ENCODE peak calls at places on chromosomes 13 and 19, in six cellular contexts. S, U, X, O, C and W are unnamed samples.

GRCh38 chr13:113921763-113922162 is 52.1 kb downstream of the C13orf46 start:
- DNase-seq in S (no peak), U (no peak), X (no peak), O (no peak), C (no peak), W (no peak)

GRCh38 chr13:47679391-47679790 is 321.7 kb downstream of the SUCLA2 start:
- DNase-seq in S (peak; percentile 50), U (peak; percentile 88), X (no peak), O (no peak), C (no peak), W (no peak)

GRCh38 chr19:35555301-35556005 is 8.0 kb downstream of the ATP4A start:
- DNase-seq in S (peak; percentile 24), U (peak; percentile 52), X (no peak), O (no peak), C (no peak), W (no peak)

GRCh38 chr19:13938361-13939027 is at the start of gene PODNL1:
- DNase-seq in S (peak; percentile 74), U (peak; percentile 56), X (no peak), O (peak; percentile 80), C (no peak), W (no peak)

GRCh38 chr13:84445776-84446175 is 563.5 kb upstream of the SLITRK1 start:
- DNase-seq in S (no peak), U (peak; percentile 23), X (no peak), O (no peak), C (no peak), W (no peak)

GRCh38 chr19:37251308-37252229 is 33.6 kb downstream of the ZNF383 start:
- DNase-seq in S (peak; percentile 99), U (peak; percentile 98), X (no peak), O (peak; percentile 89), C (no peak), W (peak; percentile 67)

GRCh38 chr19:54572696-54573311 is 786 bp upstream of the LILRA2 start:
- DNase-seq in S (no peak), U (no peak), X (no peak), O (no peak), C (no peak), W (peak; percentile 31)

GRCh38 chr13:48410199-48410598 is 2.7 kb downstream of the LPAR6 start:
- DNase-seq in S (no peak), U (no peak), X (no peak), O (no peak), C (no peak), W (no peak)

GRCh38 chr13:43878897-43879322 is 630 bp downstream of the CCDC122 start:
- DNase-seq in S (peak; percentile 72), U (peak; percentile 79), X (peak; percentile 0), O (peak; percentile 86), C (peak; percentile 9), W (peak; percentile 43)

GRCh38 chr19:38440592-38440991 is 7.1 kb downstream of the RYR1 start:
- DNase-seq in S (no peak), U (no peak), X (no peak), O (no peak), C (no peak), W (no peak)

GRCh38 chr19:35262101-35262761 is 6.5 kb upstream of the USF2 start:
- DNase-seq in S (no peak), U (no peak), X (no peak), O (peak; percentile 63), C (no peak), W (peak; percentile 8)

GRCh38 chr19:7326105-7326877 is 22.4 kb upstream of the ARHGEF18 start:
- DNase-seq in S (peak; percentile 11), U (peak; percentile 36), X (no peak), O (peak; percentile 32), C (no peak), W (peak; percentile 45)

DNA sequence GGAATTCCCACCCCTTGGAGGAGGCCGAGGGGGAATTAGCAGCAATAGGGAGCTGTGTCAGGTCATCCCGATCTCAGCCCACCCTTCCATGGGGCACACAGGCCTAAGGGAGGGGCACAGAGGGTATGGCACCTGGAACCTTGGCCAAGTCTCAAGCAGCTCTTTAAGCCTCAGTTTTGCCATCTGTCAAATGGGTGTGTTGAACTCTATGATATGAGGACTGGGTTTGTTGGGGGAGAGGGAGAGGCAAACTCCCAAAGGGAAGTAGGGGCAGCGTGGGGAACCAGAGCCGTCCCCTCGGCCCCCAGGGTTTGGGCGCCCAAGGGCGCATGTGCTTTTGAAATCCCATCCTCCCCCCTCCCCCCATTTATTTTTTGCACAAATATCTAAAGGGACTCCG is 49.7 kb downstream of the COLGALT1 start:
- DNase-seq in S (no peak), U (no peak), X (no peak), O (no peak), C (no peak), W (no peak)
- TF ChIP-seq CTCF in S (no peak), U (no peak), X (no peak), O (no peak), C (no peak), W (no peak)

GRCh38 chr13:49649963-49650312 is 21.6 kb downstream of the ARL11 start:
- DNase-seq in S (peak; percentile 73), U (no peak), X (no peak), O (no peak), C (no peak), W (no peak)

GRCh38 chr13:49652691-49653305 is 24.5 kb downstream of the ARL11 start:
- DNase-seq in S (peak; percentile 39), U (peak; percentile 49), X (no peak), O (no peak), C (no peak), W (peak; percentile 57)

GRCh38 chr13:49651775-49652690 is 23.7 kb downstream of the ARL11 start:
- DNase-seq in S (no peak), U (no peak), X (no peak), O (no peak), C (no peak), W (no peak)

GRCh38 chr13:49646688-49647087 is 18.4 kb downstream of the ARL11 start:
- DNase-seq in S (no peak), U (no peak), X (no peak), O (no peak), C (no peak), W (no peak)

DNA sequence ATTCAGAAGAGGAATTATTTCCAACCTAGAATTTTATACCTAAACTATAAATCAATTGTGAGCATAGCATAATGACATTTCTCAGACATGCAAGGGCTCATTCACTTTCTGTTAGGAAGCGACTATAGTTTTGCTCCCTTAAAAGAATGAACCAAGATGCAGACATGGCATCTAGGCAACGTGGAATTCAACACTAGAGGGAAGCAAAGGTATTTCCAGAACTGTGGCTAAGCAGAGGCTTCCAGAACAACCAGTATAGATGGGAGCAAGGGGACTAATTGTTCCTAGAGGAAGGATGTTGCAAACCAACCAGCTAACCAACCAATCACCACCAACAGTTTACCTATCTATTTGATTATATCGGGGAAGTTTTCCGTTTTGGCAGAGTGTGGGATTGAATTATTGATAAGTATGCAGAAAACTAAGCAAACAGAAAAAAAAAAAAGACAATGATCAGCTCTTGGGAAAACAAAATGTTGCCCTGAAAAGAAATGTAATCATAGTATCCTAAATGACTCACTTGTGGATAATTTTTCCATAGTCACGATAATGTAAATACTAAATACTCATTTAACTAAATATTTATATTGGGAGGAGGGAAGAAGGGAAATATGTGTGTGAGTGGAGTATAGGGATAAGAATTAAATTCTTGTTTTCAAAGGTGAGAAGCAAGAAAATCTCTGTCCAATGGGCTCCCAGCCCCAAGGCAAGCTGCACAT is 21.1 kb downstream of the ARL11 start:
- DNase-seq in S (peak; percentile 71), U (peak; percentile 58), X (no peak), O (no peak), C (no peak), W (no peak)
- TF ChIP-seq CTCF in S (peak; percentile 50), U (peak; percentile 57), X (no peak), O (peak; percentile 22), C (peak; percentile 29), W (no peak)

GRCh38 chr13:31101511-31102170 is 60.1 kb downstream of the HSPH1 start:
- DNase-seq in S (no peak), U (no peak), X (no peak), O (no peak), C (no peak), W (no peak)

GRCh38 chr13:31100721-31101120 is 61.0 kb downstream of the HSPH1 start:
- DNase-seq in S (no peak), U (no peak), X (no peak), O (no peak), C (no peak), W (no peak)

GRCh38 chr13:31105856-31106255 is 55.8 kb downstream of the HSPH1 start:
- DNase-seq in S (no peak), U (no peak), X (no peak), O (no peak), C (no peak), W (no peak)

GRCh38 chr13:31107109-31107508 is 54.6 kb downstream of the HSPH1 start:
- DNase-seq in S (no peak), U (no peak), X (no peak), O (no peak), C (no peak), W (no peak)

DNA sequence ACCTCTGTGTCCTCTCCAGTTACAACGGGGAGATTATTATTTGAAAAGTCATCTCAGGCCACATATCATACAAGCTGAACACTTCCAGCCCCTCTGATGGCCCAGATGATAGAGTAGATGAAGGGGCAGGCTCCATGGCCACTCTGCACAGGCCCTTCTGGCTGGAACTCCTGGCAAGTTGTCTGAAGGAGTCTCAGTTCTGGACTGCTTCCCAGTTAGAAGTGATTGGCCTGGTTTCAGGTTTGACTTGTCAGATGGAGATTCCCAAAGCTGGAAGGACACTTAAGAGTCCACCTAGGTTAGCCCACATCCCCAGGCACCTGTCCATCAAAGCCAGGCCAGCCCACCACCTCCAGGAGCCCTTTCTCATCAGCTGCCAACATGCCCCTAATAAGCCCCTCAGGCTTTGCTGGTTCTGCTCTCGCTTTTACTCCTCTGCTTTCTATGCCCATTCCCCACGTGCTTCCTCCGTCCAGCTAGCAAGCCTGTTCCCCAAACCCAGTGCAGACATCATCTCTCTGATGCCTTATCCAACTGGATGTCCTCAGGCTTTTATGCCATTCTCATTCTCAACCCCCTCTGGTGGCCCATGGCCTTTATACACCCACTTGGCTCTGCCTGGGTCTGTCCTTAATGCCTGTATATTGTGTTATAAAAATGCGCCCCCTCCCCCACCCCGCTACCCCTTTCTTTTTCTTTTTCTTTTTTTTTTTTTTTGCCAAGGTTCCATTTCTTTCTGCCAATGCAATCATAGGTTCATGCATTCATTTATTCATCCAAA is 56.5 kb downstream of the HSPH1 start:
- DNase-seq in S (peak; percentile 5), U (peak; percentile 24), X (no peak), O (no peak), C (no peak), W (no peak)
- TF ChIP-seq CTCF in S (no peak), U (no peak), X (no peak), O (no peak), C (no peak), W (no peak)

DNA sequence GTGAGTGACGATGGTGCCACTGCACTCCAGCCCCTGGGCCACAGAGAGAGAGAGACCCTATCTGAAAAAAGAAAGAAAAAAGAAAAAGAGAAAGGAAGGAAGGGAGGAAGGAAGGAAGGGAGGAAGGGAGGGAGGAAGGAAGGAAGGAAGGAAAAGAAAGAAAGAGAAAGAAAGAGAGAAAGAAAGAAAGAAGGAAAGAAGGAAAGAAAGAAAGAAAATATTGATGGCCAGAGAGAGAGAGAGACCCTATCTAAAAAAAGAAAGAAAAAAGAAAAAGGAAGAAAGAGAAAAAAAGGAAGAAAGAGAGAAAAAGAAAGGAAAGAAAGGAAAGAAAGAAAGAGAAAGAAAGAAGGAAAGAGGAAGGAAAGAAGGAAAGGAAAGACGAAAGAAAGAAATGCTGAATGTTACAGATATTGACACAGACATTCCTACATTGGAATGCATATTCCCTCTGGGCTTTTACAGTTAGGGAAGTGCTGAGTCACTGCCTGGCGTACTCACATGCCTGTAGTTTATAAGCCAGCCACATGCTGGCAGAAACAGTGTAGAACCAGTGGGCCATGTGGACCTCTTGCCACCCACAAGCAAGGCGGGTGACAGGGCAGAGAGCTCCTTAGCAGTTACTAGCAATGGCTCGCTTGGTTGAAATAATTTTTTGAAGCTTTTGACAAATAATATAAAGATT is 34.6 kb upstream of the SLC46A3 start:
- DNase-seq in S (peak; percentile 70), U (peak; percentile 91), X (no peak), O (peak; percentile 82), C (no peak), W (no peak)
- TF ChIP-seq CTCF in S (no peak), U (no peak), X (no peak), O (peak; percentile 12), C (no peak), W (no peak)

GRCh38 chr13:107124129-107124718 is 556.3 kb upstream of the ARGLU1 start:
- DNase-seq in S (peak; percentile 47), U (peak; percentile 4), X (no peak), O (no peak), C (no peak), W (no peak)
- TF ChIP-seq CTCF in S (peak; percentile 49), U (peak; percentile 34), X (no peak), O (peak; percentile 65), C (peak; percentile 44), W (peak; percentile 26)